ENCODE peak calls at places on chromosomes 3 and 15, in eight cellular contexts. N is H9, H is cardiac muscle cell, F is gastrocnemius medialis, R is sigmoid colon, X is left ventricle myocardium inferior, V is heart right ventricle, E is GM13976. K is an unnamed sample.
A peak's percentile ranks its signal among the peaks of the same experiment; 100 is the strongest.

GRCh38 chr3:195263193-195263924 is 7.6 kb downstream of the XXYLT1 start:
- DNase-seq in N (no peak), H (peak; percentile 14), F (no peak), R (no peak), X (no peak), V (no peak), E (no peak), K (no peak)

GRCh38 chr3:51968175-51968681 is 974 bp upstream of the PCBP4 start:
- DNase-seq in N (peak; percentile 74), H (peak; percentile 57), F (no peak), R (no peak), X (no peak), V (peak; percentile 42), E (no peak), K (no peak)

GRCh38 chr3:8625991-8626390 is 18.6 kb downstream of the SSUH2 start:
- DNase-seq in N (no peak), H (peak; percentile 42), F (no peak), R (peak; percentile 11), X (no peak), V (no peak), E (no peak), K (no peak)

GRCh38 chr3:104437891-104438290 is 928.8 kb upstream of the ALCAM start:
- DNase-seq in N (no peak), H (peak; percentile 68), F (no peak), R (no peak), X (no peak), V (no peak), E (no peak), K (no peak)

GRCh38 chr15:33968224-33968623 is at the start of gene CHRM5:
- DNase-seq in N (no peak), H (no peak), F (no peak), R (no peak), X (no peak), V (no peak), E (no peak), K (no peak)

GRCh38 chr3:11637901-11638668 is 5.6 kb downstream of the VGLL4 start:
- DNase-seq in N (no peak), H (peak; percentile 52), F (no peak), R (no peak), X (no peak), V (no peak), E (no peak), K (no peak)

GRCh38 chr15:101497484-101498034 is 8.1 kb upstream of the PCSK6 start:
- DNase-seq in N (no peak), H (no peak), F (no peak), R (no peak), X (no peak), V (no peak), E (peak; percentile 27), K (peak; percentile 10)

GRCh38 chr3:122298239-122298638 is 26.8 kb upstream of the CSTA start:
- DNase-seq in N (no peak), H (no peak), F (no peak), R (no peak), X (no peak), V (no peak), E (peak; percentile 62), K (peak; percentile 54)

GRCh38 chr15:66515901-66516322 is 10.8 kb downstream of the ZWILCH start:
- DNase-seq in N (no peak), H (peak; percentile 16), F (no peak), R (no peak), X (no peak), V (no peak), E (no peak), K (no peak)

GRCh38 chr15:40130118-40130517 is 21.4 kb upstream of the BMF start:
- DNase-seq in N (no peak), H (no peak), F (no peak), R (no peak), X (no peak), V (no peak), E (no peak), K (no peak)

GRCh38 chr3:193910886-193911738 is 224.8 kb upstream of the HES1 start:
- DNase-seq in N (no peak), H (no peak), F (peak; percentile 35), R (no peak), X (no peak), V (no peak), E (no peak), K (no peak)

GRCh38 chr3:135531996-135532395 is 433.5 kb upstream of the PPP2R3A start:
- DNase-seq in N (no peak), H (no peak), F (no peak), R (no peak), X (no peak), V (no peak), E (no peak), K (no peak)

GRCh38 chr3:133880287-133880686 is 15.4 kb downstream of the RAB6B start:
- DNase-seq in N (peak; percentile 15), H (no peak), F (no peak), R (no peak), X (no peak), V (no peak), E (no peak), K (no peak)

GRCh38 chr3:63278171-63278999 is at the start of gene SYNPR:
- DNase-seq in N (peak; percentile 88), H (no peak), F (no peak), R (no peak), X (no peak), V (no peak), E (no peak), K (no peak)

GRCh38 chr3:152026033-152026556 is 152.7 kb downstream of the SUCNR1 start:
- DNase-seq in N (no peak), H (peak; percentile 80), F (no peak), R (no peak), X (no peak), V (no peak), E (no peak), K (no peak)
- TF ChIP-seq CTCF in N (peak; percentile 10), H (peak; percentile 39), F (no peak), R (no peak), X (no peak), V (no peak), E (no peak), K (peak; percentile 21)

DNA sequence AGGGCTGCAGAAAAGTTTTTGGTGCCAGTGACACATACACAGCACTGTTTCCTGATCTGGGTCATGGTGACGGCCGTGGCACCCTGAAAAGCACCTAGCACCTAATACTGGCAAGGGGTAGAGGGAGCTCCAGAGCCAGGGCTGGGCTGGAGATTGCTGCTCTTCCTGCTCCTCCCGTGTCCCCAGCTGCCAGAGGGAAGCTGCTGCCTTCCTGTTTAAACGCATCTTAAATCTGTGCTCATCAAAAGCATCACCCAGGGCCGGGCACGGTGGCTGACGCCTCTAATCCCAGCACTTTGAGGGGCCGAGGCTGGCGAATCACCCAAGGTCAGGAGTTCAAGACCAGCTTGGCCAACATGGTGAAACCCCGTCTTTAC is 156.7 kb upstream of the MEF2A start:
- DNase-seq in N (peak; percentile 74), H (peak; percentile 73), F (peak; percentile 67), R (peak; percentile 80), X (peak; percentile 67), V (peak; percentile 69), E (peak; percentile 64), K (peak; percentile 65)
- TF ChIP-seq CTCF in N (peak; percentile 69), H (peak; percentile 58), F (peak; percentile 60), R (peak; percentile 16), X (peak; percentile 77), V (peak; percentile 34), E (peak; percentile 30), K (peak; percentile 36)

DNA sequence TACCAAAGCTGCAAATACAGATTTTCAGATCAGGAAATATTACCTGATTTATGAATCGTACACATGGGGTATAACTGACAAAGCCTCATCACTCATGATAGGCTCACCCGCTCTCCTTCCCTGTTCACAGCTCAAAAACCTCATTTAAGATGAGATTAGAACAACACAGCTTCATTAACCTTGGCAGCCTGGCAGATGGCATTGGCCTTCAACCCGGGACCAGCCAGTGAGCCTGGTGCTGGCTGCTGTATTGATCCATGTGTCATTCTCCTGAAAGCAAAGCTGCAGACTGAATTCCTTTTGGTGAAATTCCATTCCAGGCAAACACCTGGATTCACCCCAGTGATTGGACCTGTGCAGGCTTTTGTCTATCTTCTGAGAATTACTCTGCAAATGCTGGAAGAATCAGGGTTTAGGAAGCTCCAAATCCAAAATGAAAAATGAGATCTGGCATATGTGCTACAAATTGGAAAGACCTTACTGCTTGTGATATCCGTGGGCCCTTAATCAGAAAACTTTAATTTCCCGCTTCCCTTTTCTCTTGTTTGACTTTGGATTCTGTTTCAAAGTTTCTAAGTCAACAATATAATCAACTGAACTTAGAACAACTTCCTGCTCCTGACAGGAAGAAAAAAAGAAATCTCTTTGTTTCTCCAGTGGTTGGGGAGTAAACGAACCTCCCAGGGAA is 189.1 kb upstream of the KBTBD8 start:
- DNase-seq in N (no peak), H (no peak), F (no peak), R (no peak), X (no peak), V (no peak), E (no peak), K (no peak)
- TF ChIP-seq CTCF in N (no peak), H (no peak), F (no peak), R (no peak), X (no peak), V (no peak), E (no peak), K (no peak)

GRCh38 chr15:44727462-44728231 is 8.7 kb upstream of the TRIM69 start:
- DNase-seq in N (no peak), H (no peak), F (no peak), R (no peak), X (no peak), V (no peak), E (no peak), K (no peak)

GRCh38 chr15:44729394-44729913 is 6.9 kb upstream of the TRIM69 start:
- DNase-seq in N (no peak), H (peak; percentile 40), F (no peak), R (no peak), X (no peak), V (peak; percentile 31), E (no peak), K (no peak)

GRCh38 chr15:44726136-44726535 is 10.2 kb upstream of the TRIM69 start:
- DNase-seq in N (no peak), H (peak; percentile 48), F (no peak), R (no peak), X (no peak), V (no peak), E (no peak), K (no peak)

GRCh38 chr15:44728576-44729393 is 7.5 kb upstream of the TRIM69 start:
- DNase-seq in N (peak; percentile 96), H (peak; percentile 99), F (peak; percentile 96), R (peak; percentile 98), X (peak; percentile 94), V (peak; percentile 98), E (peak; percentile 88), K (peak; percentile 89)

DNA sequence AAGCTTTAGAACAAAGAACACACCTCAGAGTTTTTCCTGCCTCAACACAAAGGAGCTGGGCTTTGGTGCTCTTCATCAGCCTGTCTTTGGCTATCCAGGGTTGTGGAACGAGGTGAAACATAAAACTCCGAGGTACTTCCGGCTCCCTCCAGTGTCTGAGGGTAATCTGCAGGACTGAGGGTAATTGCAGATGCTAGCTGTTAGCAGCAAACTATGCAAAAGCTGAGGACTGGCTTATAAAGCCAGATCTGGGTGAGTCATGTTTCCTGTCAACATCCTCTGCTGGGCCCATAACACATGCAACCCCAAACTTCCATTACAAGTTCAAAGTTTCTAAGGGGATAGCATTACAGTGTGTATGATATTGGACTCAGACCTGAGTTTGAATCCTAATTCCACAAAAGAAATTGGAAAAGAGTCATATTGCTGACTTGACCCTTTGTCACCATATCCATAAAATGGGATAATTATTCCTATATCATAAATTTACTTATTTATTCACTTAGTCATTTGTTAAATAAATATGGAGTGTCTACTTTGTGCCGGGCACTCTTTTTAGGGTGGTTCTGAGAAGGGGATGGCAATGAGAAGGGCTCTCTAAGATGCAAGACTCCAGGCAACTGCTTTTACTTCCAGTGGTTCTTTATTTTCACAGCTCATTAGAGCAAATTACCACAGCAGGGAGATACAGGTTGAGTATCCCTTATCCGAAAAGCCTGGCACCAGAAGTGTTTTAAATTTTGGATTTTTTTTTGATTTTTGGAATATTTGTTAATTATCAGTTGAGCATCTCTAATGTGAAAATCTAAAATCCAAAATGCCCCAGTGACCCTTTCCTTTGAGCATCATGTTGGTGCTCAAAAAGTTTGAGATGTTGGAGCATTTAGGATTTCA is 9.5 kb upstream of the TRIM69 start:
- DNase-seq in N (peak; percentile 53), H (peak; percentile 95), F (no peak), R (peak; percentile 73), X (no peak), V (peak; percentile 69), E (peak; percentile 61), K (peak; percentile 66)
- TF ChIP-seq CTCF in N (peak; percentile 14), H (no peak), F (no peak), R (no peak), X (no peak), V (no peak), E (no peak), K (no peak)